ENCODE peak calls at places on chromosomes 7 and 10, in six cellular contexts. One of them, this sample, is unnamed.

GRCh38 chr10:21517134-21517982 is 8.1 kb downstream of the SKIDA1 start:
- DNase-seq in HS-27A: peak
- DNase-seq in T follicular helper cell: no peak
- DNase-seq in activated CD4-positive, alpha-beta T cell treated with anti-CD3 and anti-CD28 coated beads for 36 hours: peak
- DNase-seq in central memory CD4-positive, alpha-beta T cell: no peak
- DNase-seq in left ventricle myocardium superior: peak
- DNase-seq in this sample: no peak

GRCh38 chr7:5488286-5488878 is 64.7 kb upstream of the TNRC18 start:
- DNase-seq in HS-27A: no peak
- DNase-seq in T follicular helper cell: no peak
- DNase-seq in activated CD4-positive, alpha-beta T cell treated with anti-CD3 and anti-CD28 coated beads for 36 hours: peak
- DNase-seq in central memory CD4-positive, alpha-beta T cell: no peak
- DNase-seq in left ventricle myocardium superior: no peak
- DNase-seq in this sample: no peak

GRCh38 chr7:104548861-104549260 is 220.5 kb downstream of the LHFPL3 start:
- DNase-seq in HS-27A: no peak
- DNase-seq in T follicular helper cell: no peak
- DNase-seq in activated CD4-positive, alpha-beta T cell treated with anti-CD3 and anti-CD28 coated beads for 36 hours: no peak
- DNase-seq in central memory CD4-positive, alpha-beta T cell: no peak
- DNase-seq in left ventricle myocardium superior: no peak
- DNase-seq in this sample: no peak

GRCh38 chr7:36658603-36659516 is 65.4 kb downstream of the AOAH start:
- DNase-seq in HS-27A: peak
- DNase-seq in T follicular helper cell: no peak
- DNase-seq in activated CD4-positive, alpha-beta T cell treated with anti-CD3 and anti-CD28 coated beads for 36 hours: no peak
- DNase-seq in central memory CD4-positive, alpha-beta T cell: no peak
- DNase-seq in left ventricle myocardium superior: no peak
- DNase-seq in this sample: peak

GRCh38 chr7:77631820-77632219 is 64.4 kb upstream of the RSBN1L start:
- DNase-seq in HS-27A: no peak
- DNase-seq in T follicular helper cell: no peak
- DNase-seq in activated CD4-positive, alpha-beta T cell treated with anti-CD3 and anti-CD28 coated beads for 36 hours: no peak
- DNase-seq in central memory CD4-positive, alpha-beta T cell: no peak
- DNase-seq in left ventricle myocardium superior: no peak
- DNase-seq in this sample: no peak

GRCh38 chr7:4531236-4531635 is 150.9 kb upstream of the FOXK1 start:
- DNase-seq in HS-27A: no peak
- DNase-seq in T follicular helper cell: no peak
- DNase-seq in activated CD4-positive, alpha-beta T cell treated with anti-CD3 and anti-CD28 coated beads for 36 hours: no peak
- DNase-seq in central memory CD4-positive, alpha-beta T cell: no peak
- DNase-seq in left ventricle myocardium superior: no peak
- DNase-seq in this sample: no peak

GRCh38 chr10:34996843-34997242 is 93.3 kb downstream of the CUL2 start:
- DNase-seq in HS-27A: no peak
- DNase-seq in T follicular helper cell: no peak
- DNase-seq in activated CD4-positive, alpha-beta T cell treated with anti-CD3 and anti-CD28 coated beads for 36 hours: no peak
- DNase-seq in central memory CD4-positive, alpha-beta T cell: no peak
- DNase-seq in left ventricle myocardium superior: no peak
- DNase-seq in this sample: no peak

GRCh38 chr7:132738254-132738653 is 162.0 kb upstream of the PLXNA4 start:
- DNase-seq in HS-27A: peak
- DNase-seq in T follicular helper cell: no peak
- DNase-seq in activated CD4-positive, alpha-beta T cell treated with anti-CD3 and anti-CD28 coated beads for 36 hours: no peak
- DNase-seq in central memory CD4-positive, alpha-beta T cell: no peak
- DNase-seq in left ventricle myocardium superior: no peak
- DNase-seq in this sample: no peak

GRCh38 chr7:116771640-116772039 is 90.7 kb upstream of the CAPZA2 start:
- DNase-seq in HS-27A: no peak
- DNase-seq in T follicular helper cell: no peak
- DNase-seq in activated CD4-positive, alpha-beta T cell treated with anti-CD3 and anti-CD28 coated beads for 36 hours: no peak
- DNase-seq in central memory CD4-positive, alpha-beta T cell: no peak
- DNase-seq in left ventricle myocardium superior: no peak
- DNase-seq in this sample: no peak

GRCh38 chr10:61404771-61405170 is 48.4 kb downstream of the TMEM26 start:
- DNase-seq in HS-27A: peak
- DNase-seq in T follicular helper cell: no peak
- DNase-seq in activated CD4-positive, alpha-beta T cell treated with anti-CD3 and anti-CD28 coated beads for 36 hours: no peak
- DNase-seq in central memory CD4-positive, alpha-beta T cell: no peak
- DNase-seq in left ventricle myocardium superior: no peak
- DNase-seq in this sample: no peak

GRCh38 chr7:2709553-2710165 is 21.7 kb downstream of the AMZ1 start:
- DNase-seq in HS-27A: no peak
- DNase-seq in T follicular helper cell: peak
- DNase-seq in activated CD4-positive, alpha-beta T cell treated with anti-CD3 and anti-CD28 coated beads for 36 hours: peak
- DNase-seq in central memory CD4-positive, alpha-beta T cell: peak
- DNase-seq in left ventricle myocardium superior: peak
- DNase-seq in this sample: peak

GRCh38 chr10:76675951-76676587 is 961.5 kb downstream of the KCNMA1 start:
- DNase-seq in HS-27A: peak
- DNase-seq in T follicular helper cell: no peak
- DNase-seq in activated CD4-positive, alpha-beta T cell treated with anti-CD3 and anti-CD28 coated beads for 36 hours: no peak
- DNase-seq in central memory CD4-positive, alpha-beta T cell: no peak
- DNase-seq in left ventricle myocardium superior: peak
- DNase-seq in this sample: no peak

GRCh38 chr10:24814568-24815313 is 91.1 kb upstream of the ARHGAP21 start:
- DNase-seq in HS-27A: no peak
- DNase-seq in T follicular helper cell: no peak
- DNase-seq in activated CD4-positive, alpha-beta T cell treated with anti-CD3 and anti-CD28 coated beads for 36 hours: no peak
- DNase-seq in central memory CD4-positive, alpha-beta T cell: no peak
- DNase-seq in left ventricle myocardium superior: no peak
- DNase-seq in this sample: no peak

GRCh38 chr7:42932861-42933591 is 850 bp downstream of the MRPL32 start:
- DNase-seq in HS-27A: no peak
- DNase-seq in T follicular helper cell: no peak
- DNase-seq in activated CD4-positive, alpha-beta T cell treated with anti-CD3 and anti-CD28 coated beads for 36 hours: no peak
- DNase-seq in central memory CD4-positive, alpha-beta T cell: no peak
- DNase-seq in left ventricle myocardium superior: no peak
- DNase-seq in this sample: no peak

GRCh38 chr10:101079874-101080273 is 18.1 kb downstream of the KAZALD1 start:
- DNase-seq in HS-27A: no peak
- DNase-seq in T follicular helper cell: no peak
- DNase-seq in activated CD4-positive, alpha-beta T cell treated with anti-CD3 and anti-CD28 coated beads for 36 hours: no peak
- DNase-seq in central memory CD4-positive, alpha-beta T cell: no peak
- DNase-seq in left ventricle myocardium superior: no peak
- DNase-seq in this sample: no peak

GRCh38 chr7:4045975-4046374 is 636.1 kb upstream of the FOXK1 start:
- DNase-seq in HS-27A: no peak
- DNase-seq in T follicular helper cell: no peak
- DNase-seq in activated CD4-positive, alpha-beta T cell treated with anti-CD3 and anti-CD28 coated beads for 36 hours: no peak
- DNase-seq in central memory CD4-positive, alpha-beta T cell: no peak
- DNase-seq in left ventricle myocardium superior: no peak
- DNase-seq in this sample: no peak

GRCh38 chr7:2517004-2517403 is 2.6 kb upstream of the LFNG start:
- DNase-seq in HS-27A: peak
- DNase-seq in T follicular helper cell: no peak
- DNase-seq in activated CD4-positive, alpha-beta T cell treated with anti-CD3 and anti-CD28 coated beads for 36 hours: no peak
- DNase-seq in central memory CD4-positive, alpha-beta T cell: no peak
- DNase-seq in left ventricle myocardium superior: no peak
- DNase-seq in this sample: no peak

GRCh38 chr10:8840356-8840755 is 785.9 kb downstream of the GATA3 start:
- DNase-seq in HS-27A: no peak
- DNase-seq in T follicular helper cell: no peak
- DNase-seq in activated CD4-positive, alpha-beta T cell treated with anti-CD3 and anti-CD28 coated beads for 36 hours: no peak
- DNase-seq in central memory CD4-positive, alpha-beta T cell: no peak
- DNase-seq in left ventricle myocardium superior: peak
- DNase-seq in this sample: no peak

GRCh38 chr7:38673795-38674194 is 42.6 kb upstream of the AMPH start:
- DNase-seq in HS-27A: peak
- DNase-seq in T follicular helper cell: no peak
- DNase-seq in activated CD4-positive, alpha-beta T cell treated with anti-CD3 and anti-CD28 coated beads for 36 hours: no peak
- DNase-seq in central memory CD4-positive, alpha-beta T cell: no peak
- DNase-seq in left ventricle myocardium superior: no peak
- DNase-seq in this sample: no peak

GRCh38 chr10:69359089-69360025 is 57.4 kb downstream of the TACR2 start:
- DNase-seq in HS-27A: no peak
- DNase-seq in T follicular helper cell: no peak
- DNase-seq in activated CD4-positive, alpha-beta T cell treated with anti-CD3 and anti-CD28 coated beads for 36 hours: peak
- DNase-seq in central memory CD4-positive, alpha-beta T cell: peak
- DNase-seq in left ventricle myocardium superior: no peak
- DNase-seq in this sample: no peak

GRCh38 chr10:102043456-102043855 is 12.5 kb downstream of the ARMH3 start:
- DNase-seq in HS-27A: no peak
- DNase-seq in T follicular helper cell: no peak
- DNase-seq in activated CD4-positive, alpha-beta T cell treated with anti-CD3 and anti-CD28 coated beads for 36 hours: no peak
- DNase-seq in central memory CD4-positive, alpha-beta T cell: no peak
- DNase-seq in left ventricle myocardium superior: no peak
- DNase-seq in this sample: no peak

GRCh38 chr7:63899691-63900393 is 98.8 kb upstream of the ZNF722 start:
- DNase-seq in HS-27A: no peak
- DNase-seq in T follicular helper cell: peak
- DNase-seq in activated CD4-positive, alpha-beta T cell treated with anti-CD3 and anti-CD28 coated beads for 36 hours: peak
- DNase-seq in central memory CD4-positive, alpha-beta T cell: peak
- DNase-seq in left ventricle myocardium superior: peak
- DNase-seq in this sample: no peak

GRCh38 chr10:122461729-122462532 is 578 bp downstream of the HTRA1 start:
- DNase-seq in HS-27A: no peak
- DNase-seq in T follicular helper cell: no peak
- DNase-seq in activated CD4-positive, alpha-beta T cell treated with anti-CD3 and anti-CD28 coated beads for 36 hours: peak
- DNase-seq in central memory CD4-positive, alpha-beta T cell: no peak
- DNase-seq in left ventricle myocardium superior: peak
- DNase-seq in this sample: no peak

GRCh38 chr10:80924063-80924952 is 386.6 kb downstream of the SH2D4B start:
- DNase-seq in HS-27A: no peak
- DNase-seq in T follicular helper cell: no peak
- DNase-seq in activated CD4-positive, alpha-beta T cell treated with anti-CD3 and anti-CD28 coated beads for 36 hours: peak
- DNase-seq in central memory CD4-positive, alpha-beta T cell: no peak
- DNase-seq in left ventricle myocardium superior: peak
- DNase-seq in this sample: peak

GRCh38 chr10:87093461-87094372 is 926 bp downstream of the GLUD1 start:
- DNase-seq in HS-27A: no peak
- DNase-seq in T follicular helper cell: peak
- DNase-seq in activated CD4-positive, alpha-beta T cell treated with anti-CD3 and anti-CD28 coated beads for 36 hours: peak
- DNase-seq in central memory CD4-positive, alpha-beta T cell: peak
- DNase-seq in left ventricle myocardium superior: peak
- DNase-seq in this sample: no peak

This sample was measured in NCI-H460.